ENCODE peak calls at places on chromosomes 5 and 9, in eight cellular contexts. R is cardiac fibroblast; O is NCI-H2081; A is occipital lobe; F is stimulated activated CD8-positive, alpha-beta memory T cell treated with anti-CD3 and anti-CD28 coated beads, Interleukin-15, amount 100 ng/mL, for 4 hours; J is activated CD4-positive, alpha-beta T cell treated with anti-CD3 and anti-CD28 coated beads, Interleukin-2, amount 50 U/mL, for 48 hours; N is cardiac muscle cell; G is RWPE1. X is an unnamed sample.

GRCh38 chr5:154189819-154190651 is 498 bp upstream of the GALNT10 start:
- DNase-seq in O (peak; percentile 48), G (peak; percentile 97), N (peak; percentile 87), R (peak; percentile 88), J (peak; percentile 79), F (peak; percentile 67), A (peak; percentile 69), X (peak; percentile 88)

GRCh38 chr5:10674582-10674981 is 86.5 kb downstream of the DAP start:
- DNase-seq in J (no peak), N (no peak), G (no peak), A (no peak), R (no peak), O (no peak), F (no peak), X (no peak)

GRCh38 chr5:140966293-140967225 is at the start of gene PCDHAC2:
- DNase-seq in O (peak; percentile 63), F (no peak), A (peak; percentile 70), N (peak; percentile 80), J (no peak), G (peak; percentile 62), R (peak; percentile 26), X (peak; percentile 53)

GRCh38 chr9:126952180-126952960 is 37.8 kb downstream of the RALGPS1 start:
- DNase-seq in R (peak; percentile 61), N (peak; percentile 43), J (no peak), A (no peak), G (no peak), O (no peak), F (no peak), X (no peak)

GRCh38 chr9:6905850-6906375 is 148.1 kb downstream of the KDM4C start:
- DNase-seq in A (no peak), F (no peak), R (no peak), O (no peak), G (no peak), N (no peak), J (no peak), X (no peak)

GRCh38 chr5:125410501-125411162 is 664.2 kb upstream of the ZNF608 start:
- DNase-seq in N (no peak), O (peak; percentile 33), F (no peak), G (peak; percentile 49), R (peak; percentile 70), A (no peak), J (no peak), X (no peak)

GRCh38 chr5:178288373-178289368 is 56.1 kb upstream of the PHYKPL start:
- DNase-seq in O (no peak), R (no peak), G (peak; percentile 88), N (no peak), A (no peak), J (no peak), F (no peak), X (no peak)

GRCh38 chr9:116796669-116797068 is 109.6 kb downstream of the TRIM32 start:
- DNase-seq in A (no peak), G (no peak), J (no peak), F (no peak), R (no peak), O (no peak), N (no peak), X (no peak)

GRCh38 chr5:127077346-127077745 is 4.0 kb upstream of the C5orf63 start:
- DNase-seq in G (no peak), N (no peak), O (no peak), F (no peak), R (no peak), A (no peak), J (no peak), X (no peak)

GRCh38 chr5:145520335-145520734 is 314.8 kb downstream of the PRELID2 start:
- DNase-seq in O (no peak), G (no peak), N (no peak), F (no peak), R (no peak), J (no peak), A (no peak), X (no peak)

GRCh38 chr5:113922343-113922742 is 408.8 kb downstream of the YTHDC2 start:
- DNase-seq in G (no peak), N (no peak), A (no peak), F (no peak), J (no peak), O (no peak), R (no peak), X (no peak)

GRCh38 chr5:68395302-68395701 is 179.7 kb downstream of the PIK3R1 start:
- DNase-seq in A (no peak), N (no peak), O (no peak), G (no peak), R (no peak), J (no peak), F (no peak), X (no peak)

GRCh38 chr5:56498759-56499395 is 265.7 kb upstream of the ANKRD55 start:
- DNase-seq in R (no peak), A (no peak), J (no peak), N (no peak), O (no peak), G (no peak), F (no peak), X (no peak)

GRCh38 chr9:136292026-136292538 is 11.8 kb downstream of the CCDC187 start:
- DNase-seq in N (no peak), G (no peak), R (no peak), J (no peak), O (no peak), A (no peak), F (no peak), X (no peak)

GRCh38 chr5:71810023-71810422 is 90.9 kb downstream of the CARTPT start:
- DNase-seq in J (no peak), O (no peak), G (no peak), F (no peak), N (no peak), R (no peak), A (no peak), X (no peak)

GRCh38 chr5:176501333-176501732 is 35.9 kb downstream of the RNF44 start:
- DNase-seq in N (no peak), A (no peak), J (no peak), G (peak; percentile 42), R (peak; percentile 65), O (no peak), F (no peak), X (no peak)

GRCh38 chr5:172486451-172486850 is 32.1 kb upstream of the SH3PXD2B start:
- DNase-seq in F (no peak), R (no peak), J (no peak), O (no peak), A (no peak), G (no peak), N (no peak), X (no peak)

GRCh38 chr5:77846422-77847128 is 70.4 kb upstream of the TBCA start:
- DNase-seq in G (no peak), R (no peak), J (no peak), A (no peak), N (no peak), F (no peak), O (no peak), X (no peak)

GRCh38 chr5:35954175-35954574 is 15.8 kb upstream of the CAPSL start:
- DNase-seq in A (no peak), G (no peak), N (no peak), O (no peak), F (no peak), J (no peak), R (no peak), X (no peak)

GRCh38 chr5:177496111-177497010 is 1.0 kb downstream of the PDLIM7 start:
- DNase-seq in O (peak; percentile 19), A (no peak), G (peak; percentile 94), F (no peak), N (peak; percentile 96), J (no peak), R (peak; percentile 94), X (peak; percentile 55)

GRCh38 chr9:137451976-137452760 is 7.0 kb downstream of the NSMF start:
- DNase-seq in F (no peak), J (no peak), A (no peak), O (no peak), N (no peak), G (no peak), R (no peak), X (no peak)

GRCh38 chr5:160398806-160399205 is 1.0 kb downstream of the FAM200C start:
- DNase-seq in N (no peak), J (no peak), F (no peak), O (no peak), A (no peak), R (peak; percentile 32), G (no peak), X (no peak)

GRCh38 chr9:120875954-120876841 is 790 bp downstream of the PHF19 start:
- DNase-seq in O (peak; percentile 92), F (peak; percentile 67), A (peak; percentile 76), R (peak; percentile 88), N (peak; percentile 72), J (peak; percentile 94), G (peak; percentile 98), X (peak; percentile 82)

GRCh38 chr9:136326061-136326776 is 1.1 kb upstream of the GPSM1 start:
- DNase-seq in N (peak; percentile 21), A (no peak), O (no peak), F (no peak), R (peak; percentile 67), J (no peak), G (no peak), X (no peak)

GRCh38 chr9:15211994-15212501 is 95.0 kb downstream of the TTC39B start:
- DNase-seq in J (no peak), O (no peak), N (no peak), F (no peak), R (peak; percentile 25), A (no peak), G (no peak), X (no peak)

GRCh38 chr5:122498163-122498562 is 186.1 kb downstream of the SNCAIP start:
- DNase-seq in F (no peak), A (peak; percentile 14), G (no peak), O (peak; percentile 1), J (no peak), N (peak; percentile 52), R (peak; percentile 15), X (no peak)

GRCh38 chr9:7238244-7238637 is 480.5 kb downstream of the KDM4C start:
- DNase-seq in O (no peak), J (no peak), F (no peak), A (no peak), N (no peak), R (no peak), G (no peak), X (no peak)

GRCh38 chr5:93192107-93192506 is 388.9 kb downstream of the NR2F1-AS1 start:
- DNase-seq in A (no peak), F (no peak), J (no peak), R (peak; percentile 63), G (peak; percentile 77), O (no peak), N (no peak), X (no peak)

GRCh38 chr5:56129288-56129687 is 103.8 kb downstream of the ANKRD55 start:
- DNase-seq in G (no peak), J (no peak), R (no peak), A (no peak), N (no peak), O (no peak), F (no peak), X (no peak)

GRCh38 chr5:122576266-122577016 is 198.4 kb upstream of the SNX2 start:
- DNase-seq in F (no peak), N (no peak), J (no peak), G (no peak), O (no peak), R (no peak), A (no peak), X (no peak)

GRCh38 chr5:133393776-133394476 is 218.4 kb downstream of the FSTL4 start:
- DNase-seq in A (no peak), R (no peak), N (no peak), F (no peak), O (no peak), J (no peak), G (no peak), X (no peak)

GRCh38 chr9:89036383-89036782 is 45.1 kb downstream of the S1PR3 start:
- DNase-seq in J (no peak), O (no peak), G (no peak), A (no peak), N (no peak), F (no peak), R (peak; percentile 58), X (no peak)

GRCh38 chr9:130756037-130756436 is 62.5 kb downstream of the EXOSC2 start:
- DNase-seq in N (no peak), O (no peak), G (no peak), J (no peak), A (no peak), F (no peak), R (peak; percentile 33), X (no peak)

GRCh38 chr5:40603378-40603777 is 76.3 kb upstream of the PTGER4 start:
- DNase-seq in A (no peak), G (peak; percentile 38), N (no peak), F (no peak), J (no peak), R (no peak), O (no peak), X (no peak)